ENCODE peak calls at places on chromosomes 4 and X, in six cellular contexts. X, E, R, N, Y and F are unnamed samples. For H3K27me3, the result is how much of the 10 kb centered on the place peaks cover.

GRCh38 chrX:46757052-46757451 is 1.9 kb downstream of the SLC9A7 start:
- DNase-seq in E (no peak), R (no peak), X (peak), N (no peak), Y (no peak), F (no peak)

GRCh38 chrX:19638968-19639539 is 123.7 kb upstream of the MAP3K15 start:
- DNase-seq in E (no peak), N (no peak), X (no peak), Y (no peak), R (no peak), F (no peak)

GRCh38 chr4:182695842-182696241 is 221.3 kb downstream of the DCTD start:
- DNase-seq in E (no peak), R (no peak), X (no peak), Y (no peak), N (no peak), F (no peak)

GRCh38 chrX:82218361-82218760 is 1016.5 kb downstream of the SH3BGRL start:
- DNase-seq in X (peak), Y (no peak), R (peak), N (no peak), E (no peak), F (no peak)

GRCh38 chrX:40083120-40083978 is 14.4 kb downstream of the BCOR start:
- DNase-seq in E (no peak), R (peak), N (peak), Y (no peak), X (peak), F (peak)

GRCh38 chrX:100376581-100376980 is 33.5 kb downstream of the PCDH19 start:
- DNase-seq in E (no peak), N (no peak), Y (no peak), X (peak), R (no peak), F (no peak)

GRCh38 chrX:85859426-85859825 is 187.9 kb downstream of the CHM start:
- DNase-seq in R (no peak), X (no peak), Y (no peak), E (no peak), N (no peak), F (no peak)

GRCh38 chrX:39759526-39760224 is 338.1 kb downstream of the BCOR start:
- DNase-seq in Y (no peak), E (no peak), X (no peak), N (peak), R (peak), F (no peak)

GRCh38 chr4:67751260-67751659 is 2.9 kb downstream of the GNRHR start:
- DNase-seq in E (no peak), N (no peak), R (no peak), Y (no peak), X (peak), F (no peak)

GRCh38 chr4:78059524-78059889 is 2.4 kb downstream of the FRAS1 start:
- DNase-seq in X (peak), N (peak), Y (no peak), R (peak), E (peak), F (no peak)

GRCh38 chr4:78057135-78057599 is at the start of gene FRAS1:
- DNase-seq in Y (no peak), X (peak), R (peak), N (peak), E (peak), F (no peak)

GRCh38 chr4:78057600-78058560 is 757 bp downstream of the FRAS1 start:
- DNase-seq in Y (no peak), X (peak), E (peak), R (peak), N (peak), F (peak)

GRCh38 chr4:78058591-78059523 is 1.7 kb downstream of the FRAS1 start:
- DNase-seq in X (peak), N (peak), Y (no peak), R (peak), E (peak), F (peak)

DNA sequence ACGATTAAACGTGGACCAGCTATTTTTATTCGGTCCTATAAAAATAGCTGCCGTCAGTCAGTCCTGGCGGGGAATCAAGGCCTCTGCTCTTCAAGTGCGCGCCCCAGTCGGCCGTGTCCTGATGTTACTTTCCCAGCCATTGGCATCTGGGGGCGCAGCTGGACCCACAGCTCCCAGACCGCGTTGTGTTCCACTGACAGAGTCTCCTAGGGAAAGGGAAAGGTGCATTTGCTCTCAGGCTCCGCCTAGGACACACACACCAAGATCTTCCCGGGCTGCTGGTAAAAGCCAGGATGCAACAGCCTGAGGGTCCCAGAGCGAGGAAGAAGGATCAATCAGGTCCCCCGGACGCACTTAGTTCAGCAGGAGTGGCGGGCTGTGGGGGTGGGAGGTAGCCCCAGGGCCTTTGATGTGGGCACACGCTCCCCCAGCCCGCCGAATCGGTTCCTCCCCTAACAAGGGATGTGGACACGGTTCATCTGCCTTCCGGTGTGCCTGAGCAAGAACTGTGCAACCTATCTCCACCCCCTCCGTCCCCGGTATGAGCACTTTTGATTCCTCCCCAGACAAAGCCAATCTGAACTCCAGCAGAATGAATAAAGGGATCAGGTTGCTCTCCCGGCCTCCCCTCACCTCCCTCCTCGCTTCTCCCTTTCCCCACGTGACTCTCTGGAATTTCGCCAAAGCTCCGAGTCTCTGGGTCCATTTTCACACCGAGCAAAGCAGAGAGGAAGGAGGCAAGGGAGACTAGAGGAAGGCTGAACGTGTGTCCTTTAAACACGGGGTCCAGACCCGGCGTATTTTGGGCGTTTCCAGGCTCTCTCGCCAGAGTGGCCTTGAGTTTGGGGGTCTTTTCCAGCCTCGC is 626 bp upstream of the FRAS1 start:
- DNase-seq in Y (no peak), R (peak), N (peak), X (peak), E (peak), F (peak)
- H3K27me3 ChIP-seq in Y (under half), R (under half), N (under half), X (under half), E (under half), F (half or more)

GRCh38 chrX:49661881-49662280 is 33.9 kb downstream of the PAGE1 start:
- DNase-seq in R (no peak), Y (no peak), X (no peak), E (no peak), N (no peak), F (no peak)

GRCh38 chrX:49659771-49660170 is 36.0 kb downstream of the PAGE1 start:
- DNase-seq in R (no peak), N (no peak), E (no peak), X (no peak), Y (no peak), F (no peak)

GRCh38 chrX:49656554-49656953 is 39.2 kb downstream of the PAGE1 start:
- DNase-seq in N (no peak), R (no peak), E (no peak), Y (no peak), X (no peak), F (no peak)
- H3K27me3 ChIP-seq in N (under half), R (under half), E (under half), Y (under half), X (under half), F (under half)

GRCh38 chrX:30887721-30888120 is 1.3 kb downstream of the TAB3 start:
- DNase-seq in N (no peak), E (no peak), Y (no peak), X (no peak), R (no peak), F (no peak)
- H3K27me3 ChIP-seq in N (under half), E (under half), Y (under half), X (under half), R (under half), F (under half)

GRCh38 chrX:32268207-32268606 is 943.1 kb downstream of the DMD start:
- DNase-seq in R (no peak), Y (no peak), N (no peak), E (no peak), X (no peak), F (no peak)

GRCh38 chrX:32269877-32270276 is 941.5 kb downstream of the DMD start:
- DNase-seq in E (no peak), X (no peak), Y (no peak), R (no peak), N (no peak), F (no peak)

GRCh38 chrX:32267796-32268195 is 943.6 kb downstream of the DMD start:
- DNase-seq in Y (no peak), X (no peak), E (peak), N (no peak), R (no peak), F (no peak)
- H3K27me3 ChIP-seq in Y (under half), X (under half), E (under half), N (under half), R (under half), F (under half)

GRCh38 chrX:11793734-11794133 is 35.7 kb downstream of the MSL3 start:
- DNase-seq in N (no peak), X (no peak), E (no peak), R (no peak), Y (no peak), F (no peak)
- H3K27me3 ChIP-seq in N (under half), X (under half), E (under half), R (under half), Y (under half), F (under half)

DNA sequence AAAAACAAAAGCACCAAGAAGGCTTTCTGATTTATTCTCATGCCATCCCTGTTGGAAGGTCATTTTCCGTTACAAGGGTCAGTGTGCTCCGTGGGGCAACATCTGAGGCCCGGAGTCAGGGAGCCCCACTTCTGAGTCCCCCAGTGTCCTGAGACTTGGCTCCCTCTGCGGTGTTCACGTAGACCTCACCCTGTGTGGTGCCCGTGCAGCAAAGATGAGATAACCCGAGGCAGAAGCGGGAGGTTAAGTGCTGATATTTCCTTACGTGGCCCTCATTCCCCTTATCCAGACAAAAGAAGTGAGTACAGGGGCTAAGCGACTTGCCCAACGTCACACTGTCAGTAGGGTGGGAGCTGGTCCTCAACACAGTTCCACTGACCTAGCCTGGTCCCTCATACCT is 3.5 kb downstream of the JAKMIP1 start:
- DNase-seq in N (no peak), Y (no peak), E (no peak), R (no peak), X (no peak), F (no peak)
- H3K27me3 ChIP-seq in N (half or more), Y (under half), E (under half), R (under half), X (under half), F (under half)

DNA sequence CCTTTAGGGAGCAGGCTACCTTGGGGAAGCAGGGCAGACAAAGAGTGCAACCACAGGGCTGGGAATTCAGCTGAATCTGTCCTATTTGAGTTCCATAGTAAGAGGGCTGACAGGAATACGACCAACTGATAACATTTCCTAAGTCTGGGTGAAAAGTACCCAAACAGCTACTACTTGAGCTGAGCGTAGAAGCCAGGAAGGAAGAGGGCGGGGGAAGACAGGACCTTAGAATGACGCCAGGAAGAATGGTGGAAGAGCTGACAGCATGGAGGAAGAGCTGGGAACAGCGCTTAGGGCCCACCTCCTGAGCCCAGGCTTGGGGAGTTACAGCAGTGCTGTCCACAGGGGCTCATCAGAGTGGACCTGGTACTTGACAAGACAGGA is 14.4 kb downstream of the MECP2 start:
- DNase-seq in X (no peak), E (no peak), N (no peak), Y (no peak), R (no peak), F (no peak)
- H3K27me3 ChIP-seq in X (under half), E (under half), N (under half), Y (under half), R (under half), F (under half)